ENCODE peak calls at places on chromosomes 5 and 9, in ten cellular contexts. C, J, D, B, G, U, R, Y, I and Z are unnamed samples.
A peak's percentile ranks its signal among the peaks of the same experiment; 100 is the strongest.

GRCh38 chr9:123399803-123400378 is 43.9 kb downstream of the CRB2 start:
- DNase-seq in C (no peak), J (peak; percentile 22), D (no peak), B (peak; percentile 82), G (no peak), U (no peak), R (no peak), Y (peak; percentile 34), I (peak; percentile 95), Z (no peak)

GRCh38 chr5:135194573-135195266 is 160.7 kb upstream of the PITX1 start:
- DNase-seq in C (no peak), J (no peak), D (peak; percentile 49), B (no peak), G (no peak), U (no peak), R (no peak), Y (peak; percentile 49), I (no peak), Z (no peak)

GRCh38 chr9:75743855-75744254 is 146.6 kb upstream of the PCSK5 start:
- DNase-seq in C (no peak), J (no peak), D (no peak), B (no peak), G (no peak), U (no peak), R (no peak), Y (no peak), I (no peak), Z (no peak)

GRCh38 chr5:51397996-51398395 is 14.7 kb downstream of the ISL1 start:
- DNase-seq in C (no peak), J (no peak), D (no peak), B (no peak), G (no peak), U (no peak), R (no peak), Y (no peak), I (no peak), Z (no peak)

GRCh38 chr9:119195521-119195920 is 173.7 kb downstream of the BRINP1 start:
- DNase-seq in C (no peak), J (no peak), D (no peak), B (no peak), G (no peak), U (no peak), R (no peak), Y (no peak), I (peak; percentile 21), Z (no peak)

GRCh38 chr9:81312346-81312745 is 377.0 kb downstream of the TLE1 start:
- DNase-seq in C (no peak), J (peak; percentile 15), D (no peak), B (no peak), G (no peak), U (no peak), R (no peak), Y (peak; percentile 34), I (no peak), Z (no peak)

GRCh38 chr5:31471916-31472315 is 60.0 kb downstream of the DROSHA start:
- DNase-seq in C (no peak), J (no peak), D (no peak), B (no peak), G (no peak), U (no peak), R (no peak), Y (no peak), I (no peak), Z (no peak)

GRCh38 chr9:81083821-81084512 is 605.4 kb downstream of the TLE1 start:
- DNase-seq in C (no peak), J (no peak), D (no peak), B (no peak), G (no peak), U (no peak), R (no peak), Y (peak; percentile 80), I (no peak), Z (no peak)

GRCh38 chr9:114318416-114318815 is 4.5 kb upstream of the ORM1 start:
- DNase-seq in C (no peak), J (no peak), D (no peak), B (no peak), G (no peak), U (peak; percentile 3), R (no peak), Y (no peak), I (no peak), Z (no peak)

GRCh38 chr5:117800261-117800660 is 1188.1 kb downstream of the DTWD2 start:
- DNase-seq in C (no peak), J (no peak), D (no peak), B (no peak), G (no peak), U (no peak), R (no peak), Y (peak; percentile 35), I (no peak), Z (no peak)

GRCh38 chr5:109410389-109411174 is 808 bp upstream of the PJA2 start:
- DNase-seq in C (peak; percentile 77), J (peak; percentile 57), D (peak; percentile 84), B (no peak), G (peak; percentile 51), U (peak; percentile 85), R (no peak), Y (peak; percentile 88), I (peak; percentile 34), Z (peak; percentile 77)

GRCh38 chr5:179331591-179331990 is 13.7 kb downstream of the ADAMTS2 start:
- DNase-seq in C (no peak), J (no peak), D (no peak), B (no peak), G (no peak), U (no peak), R (no peak), Y (no peak), I (no peak), Z (no peak)